ENCODE peak calls at places on chromosomes 12 and 14, in four cellular contexts. D is WTC11, K is K562, O is GM12878. B is an unnamed sample.

GRCh38 chr12:120971299-120972180 is 6.8 kb upstream of the HNF1A start:
- DNase-seq in D (no peak), K (peak), O (peak), B (peak)

GRCh38 chr12:118790578-118790977 is 190.8 kb upstream of the SRRM4 start:
- DNase-seq in D (no peak), K (no peak), O (no peak), B (no peak)

GRCh38 chr14:103696466-103697071 is 18.7 kb downstream of the XRCC3 start:
- DNase-seq in D (no peak), K (no peak), O (no peak), B (no peak)

GRCh38 chr14:68977741-68978549 is 1.2 kb downstream of the ACTN1 start:
- DNase-seq in D (peak), K (peak), O (no peak), B (no peak)

GRCh38 chr12:29599397-29599796 is 101.9 kb upstream of the OVCH1 start:
- DNase-seq in D (no peak), K (no peak), O (no peak), B (no peak)

GRCh38 chr12:101759396-101760047 is 20.3 kb upstream of the SYCP3 start:
- DNase-seq in D (no peak), K (peak), O (no peak), B (peak)

GRCh38 chr14:90087433-90087832 is 25.6 kb downstream of the KCNK13 start:
- DNase-seq in D (no peak), K (no peak), O (no peak), B (peak)

GRCh38 chr14:90785474-90785873 is 30.8 kb downstream of the TTC7B start:
- DNase-seq in D (peak), K (no peak), O (no peak), B (no peak)

GRCh38 chr12:132507656-132508055 is 17.7 kb downstream of the FBRSL1 start:
- DNase-seq in D (no peak), K (no peak), O (no peak), B (no peak)

GRCh38 chr14:77088645-77089044 is 9.4 kb upstream of the CIPC start:
- DNase-seq in D (no peak), K (no peak), O (no peak), B (no peak)

GRCh38 chr12:49974231-49974675 is 1.5 kb downstream of the AQP6 start:
- DNase-seq in D (no peak), K (peak), O (no peak), B (peak)

GRCh38 chr12:18684430-18684829 is 53.4 kb downstream of the PLCZ1 start:
- DNase-seq in D (no peak), K (no peak), O (no peak), B (no peak)

GRCh38 chr14:99363616-99364290 is 91.8 kb upstream of the BCL11B start:
- DNase-seq in D (peak), K (no peak), O (no peak), B (no peak)

GRCh38 chr12:1279050-1279449 is 288.0 kb downstream of the ERC1 start:
- DNase-seq in D (no peak), K (no peak), O (no peak), B (no peak)

GRCh38 chr12:121050725-121051124 is 11.7 kb upstream of the OASL start:
- DNase-seq in D (no peak), K (no peak), O (no peak), B (no peak)

GRCh38 chr12:1474059-1474537 is 120.3 kb downstream of the FBXL14 start:
- DNase-seq in D (no peak), K (no peak), O (no peak), B (peak)

GRCh38 chr12:131171029-131171428 is 217.3 kb downstream of the ADGRD1 start:
- DNase-seq in D (no peak), K (no peak), O (no peak), B (no peak)

GRCh38 chr14:96754162-96754844 is 42.9 kb upstream of the VRK1 start:
- DNase-seq in D (no peak), K (no peak), O (no peak), B (no peak)

GRCh38 chr12:69985656-69986055 is 160.6 kb downstream of the MYRFL start:
- DNase-seq in D (peak), K (peak), O (no peak), B (peak)

GRCh38 chr14:105267820-105268548 is 19.7 kb downstream of the BTBD6 start:
- DNase-seq in D (no peak), K (no peak), O (no peak), B (no peak)

GRCh38 chr14:63800651-63801385 is 52.0 kb upstream of the SYNE2 start:
- DNase-seq in D (no peak), K (no peak), O (no peak), B (no peak)

GRCh38 chr14:51989293-51990234 is at the start of gene RTRAF:
- DNase-seq in D (peak), K (peak), O (peak), B (peak)

GRCh38 chr12:40831916-40832315 is 139.7 kb downstream of the CNTN1 start:
- DNase-seq in D (no peak), K (no peak), O (no peak), B (no peak)

GRCh38 chr12:104694711-104695110 is 238.0 kb downstream of the CHST11 start:
- DNase-seq in D (no peak), K (no peak), O (no peak), B (no peak)

GRCh38 chr12:105774037-105774436 is 364.7 kb downstream of the NUAK1 start:
- DNase-seq in D (no peak), K (no peak), O (no peak), B (no peak)

GRCh38 chr12:51189790-51190355 is 16.9 kb upstream of the TFCP2 start:
- DNase-seq in D (no peak), K (no peak), O (no peak), B (no peak)

GRCh38 chr14:92473261-92473946 is 40.2 kb upstream of the RIN3 start:
- DNase-seq in D (no peak), K (no peak), O (no peak), B (peak)

GRCh38 chr12:57161491-57161890 is 14.1 kb upstream of the LRP1-AS start:
- DNase-seq in D (no peak), K (no peak), O (no peak), B (no peak)

GRCh38 chr14:52951730-52952481 is 1.1 kb upstream of the FERMT2 start:
- DNase-seq in D (peak), K (peak), O (no peak), B (peak)

GRCh38 chr12:90333384-90333783 is 621.6 kb downstream of the CCER1 start:
- DNase-seq in D (no peak), K (no peak), O (no peak), B (no peak)

GRCh38 chr14:24310666-24311604 is at the start of gene LTB4R:
- DNase-seq in D (peak), K (no peak), O (no peak), B (no peak)

GRCh38 chr14:93234798-93235197 is 27.7 kb downstream of the UBR7 start:
- DNase-seq in D (no peak), K (no peak), O (no peak), B (no peak)

GRCh38 chr12:56321027-56321426 is 5.2 kb upstream of the CNPY2 start:
- DNase-seq in D (no peak), K (no peak), O (no peak), B (no peak)

GRCh38 chr14:22588419-22589095 is 467 bp downstream of the DAD1 start:
- DNase-seq in D (no peak), K (no peak), O (no peak), B (no peak)

GRCh38 chr14:82230748-82231147 is 697.1 kb upstream of the SEL1L start:
- DNase-seq in D (no peak), K (no peak), O (no peak), B (no peak)

GRCh38 chr12:91852646-91853045 is 293.0 kb downstream of the BTG1 start:
- DNase-seq in D (no peak), K (no peak), O (no peak), B (no peak)

GRCh38 chr12:96652870-96653269 is 163.5 kb downstream of the CFAP54 start:
- DNase-seq in D (no peak), K (no peak), O (no peak), B (no peak)

GRCh38 chr12:74984631-74985030 is 225.0 kb downstream of the KCNC2 start:
- DNase-seq in D (no peak), K (no peak), O (no peak), B (no peak)

GRCh38 chr14:79630561-79630960 is 580.7 kb downstream of the DIO2 start:
- DNase-seq in D (no peak), K (no peak), O (no peak), B (no peak)

DNA sequence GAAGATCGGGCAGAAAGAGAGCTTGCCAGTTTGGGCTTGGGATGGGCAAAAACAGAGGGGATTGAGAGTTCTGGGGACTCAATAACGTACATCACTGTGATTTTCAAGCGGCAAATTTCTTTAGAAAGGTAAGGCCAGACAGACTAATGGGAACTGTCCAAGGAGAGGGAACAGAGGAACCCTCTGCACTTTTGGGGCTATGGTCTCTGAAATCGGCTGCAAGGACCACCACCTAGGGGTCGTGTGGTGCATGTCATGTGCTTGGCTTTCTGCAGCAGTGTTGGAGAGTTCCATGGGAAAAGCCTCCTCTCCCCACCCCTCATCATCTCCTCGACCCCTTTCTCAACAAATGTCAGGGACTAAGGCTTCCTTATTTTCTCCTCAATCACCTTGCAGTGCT is 79.6 kb downstream of the PPM1A start:
- DNase-seq in D (peak), K (no peak), O (no peak), B (no peak)
- TF ChIP-seq CBFB in D (no peak), K (no peak), O (no peak), B (no peak)

DNA sequence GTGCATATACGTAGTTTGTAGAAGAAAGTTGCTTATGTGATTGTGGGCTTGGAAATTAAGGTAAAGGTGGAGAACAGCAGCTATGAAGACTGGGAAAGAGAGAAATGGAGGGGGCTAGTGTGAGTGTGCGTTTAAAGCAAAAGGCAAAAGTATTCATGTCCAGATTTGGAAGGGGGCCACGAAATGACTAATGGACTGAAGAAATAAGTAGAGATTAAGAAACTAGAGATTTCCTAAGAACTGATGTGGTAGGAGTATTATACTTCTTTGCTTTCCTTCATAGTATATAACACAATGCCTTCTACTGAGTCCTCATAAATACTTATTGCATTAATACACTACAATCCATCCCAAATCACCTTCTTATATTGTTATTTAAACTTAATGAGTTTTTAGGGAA is 298.6 kb upstream of the NOVA1 start:
- DNase-seq in D (no peak), K (no peak), O (no peak), B (no peak)
- TF ChIP-seq CBFB in D (no peak), K (no peak), O (no peak), B (no peak)

DNA sequence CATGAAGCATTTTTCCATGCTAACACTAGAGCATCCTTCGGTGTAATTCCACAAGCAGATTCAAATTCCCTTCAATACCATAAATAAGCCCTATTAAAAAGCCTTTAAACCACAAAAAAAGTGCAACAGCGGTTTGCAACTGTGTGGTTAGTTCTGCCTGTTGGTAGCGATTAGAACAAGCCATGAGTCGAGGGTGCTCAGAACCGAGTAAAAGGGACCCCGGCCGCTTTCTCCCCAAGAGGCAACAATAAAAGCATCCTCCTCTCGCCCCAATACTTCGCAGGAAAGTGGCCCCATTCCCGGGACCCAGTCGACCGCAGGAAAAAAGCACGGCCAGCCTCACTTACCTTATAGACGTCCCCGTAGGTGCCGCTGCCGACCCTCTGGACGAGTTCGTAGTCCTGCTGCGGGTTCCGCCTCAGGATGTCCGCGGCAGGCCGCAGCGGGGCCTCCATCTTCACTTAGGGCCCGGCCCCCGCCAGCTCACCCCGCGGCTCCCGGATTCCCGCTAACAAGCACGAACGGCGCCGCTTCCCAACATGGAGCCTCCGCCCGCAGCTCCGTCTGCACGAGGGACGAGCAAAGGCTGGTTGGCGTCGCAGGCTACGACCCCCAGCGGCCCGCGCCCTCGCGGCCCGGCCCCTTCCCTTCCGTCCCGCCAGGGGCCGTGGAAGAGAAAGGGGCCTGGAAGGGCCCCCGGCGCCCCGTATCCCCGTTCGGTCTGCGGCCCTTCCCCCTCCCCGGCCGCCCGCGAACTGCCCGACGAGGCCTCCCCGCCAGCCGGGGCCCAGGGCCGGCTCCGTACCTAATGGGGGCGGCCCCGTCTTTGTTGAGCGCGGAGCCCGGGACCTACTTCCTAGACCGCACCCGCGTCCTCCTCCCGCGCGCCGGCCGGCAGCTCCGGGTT is 521 bp downstream of the MAP4K5 start:
- DNase-seq in D (peak), K (peak), O (no peak), B (no peak)
- TF ChIP-seq CBFB in D (no peak), K (peak), O (no peak), B (no peak)

DNA sequence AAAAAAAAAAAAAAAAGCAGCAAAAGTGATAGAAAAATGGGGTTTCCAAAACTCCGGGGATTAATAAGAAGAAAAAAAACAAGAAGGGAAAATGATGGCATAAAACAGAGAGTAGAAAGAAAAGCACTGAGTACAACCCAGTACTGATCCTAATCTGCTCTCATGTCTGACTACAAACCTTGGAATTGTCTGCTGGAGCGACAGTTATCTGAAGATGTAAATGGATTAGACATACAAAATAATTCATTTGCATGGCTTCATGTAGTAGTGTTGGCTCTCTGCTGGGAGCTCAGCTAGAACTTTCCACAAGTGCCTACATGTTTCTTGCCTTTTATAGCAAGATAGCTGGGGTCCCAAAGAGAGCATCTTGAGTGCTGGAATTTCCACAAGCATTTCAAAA is 34.2 kb downstream of the ZCRB1 start:
- DNase-seq in D (no peak), K (no peak), O (no peak), B (no peak)
- TF ChIP-seq CBFB in D (no peak), K (no peak), O (no peak), B (no peak)

GRCh38 chr12:7241404-7242005 is 52.0 kb downstream of the PEX5 start:
- DNase-seq in D (no peak), K (peak), O (no peak), B (no peak)
- TF ChIP-seq CBFB in D (no peak), K (no peak), O (no peak), B (no peak)

GRCh38 chr14:71966528-71966927 is 34.3 kb downstream of the RGS6 start:
- DNase-seq in D (no peak), K (no peak), O (no peak), B (no peak)
- TF ChIP-seq CBFB in D (no peak), K (no peak), O (no peak), B (no peak)

B was measured in HepG2.